ENCODE peak calls at places on chromosomes 6 and 20, in five cellular contexts. F is endothelial cell of umbilical vein, O is stomach, R is H1, Y is HCT116. I is an unnamed sample. For H3K9me3, the result is how much of the 10 kb centered on the place peaks cover.

GRCh38 chr6:86192123-86192522 is 549.4 kb upstream of the SYNCRIP start:
- DNase-seq in F (peak), R (no peak), O (no peak), Y (peak), I (no peak)

GRCh38 chr6:117906454-117906904 is 585 bp upstream of the SLC35F1 start:
- DNase-seq in Y (no peak), R (no peak), O (no peak), F (no peak), I (no peak)

GRCh38 chr20:62501801-62502495 is 26.2 kb upstream of the GATA5 start:
- DNase-seq in O (no peak), Y (no peak), F (peak), R (no peak), I (no peak)

GRCh38 chr6:150932976-150933375 is 67.5 kb downstream of the MTHFD1L start:
- DNase-seq in Y (no peak), O (no peak), F (no peak), R (no peak), I (no peak)

GRCh38 chr6:135183532-135184440 is 2.7 kb downstream of the MYB start:
- DNase-seq in R (peak), O (peak), Y (peak), F (peak), I (no peak)

GRCh38 chr6:41846666-41847237 is 48.4 kb downstream of the USP49 start:
- DNase-seq in O (peak), R (peak), Y (peak), F (peak), I (peak)

GRCh38 chr6:47163536-47163935 is 121.4 kb upstream of the ADGRF1 start:
- DNase-seq in F (no peak), R (no peak), Y (no peak), O (no peak), I (no peak)

GRCh38 chr6:7087491-7087979 is 20.2 kb upstream of the RREB1 start:
- DNase-seq in Y (no peak), R (no peak), F (no peak), O (no peak), I (no peak)

GRCh38 chr6:26195376-26195923 is 108.2 kb downstream of the HFE start:
- DNase-seq in F (peak), Y (peak), O (peak), R (peak), I (peak)

GRCh38 chr20:22490287-22491187 is 93.8 kb downstream of the FOXA2 start:
- DNase-seq in O (peak), Y (no peak), R (peak), F (no peak), I (peak)

DNA sequence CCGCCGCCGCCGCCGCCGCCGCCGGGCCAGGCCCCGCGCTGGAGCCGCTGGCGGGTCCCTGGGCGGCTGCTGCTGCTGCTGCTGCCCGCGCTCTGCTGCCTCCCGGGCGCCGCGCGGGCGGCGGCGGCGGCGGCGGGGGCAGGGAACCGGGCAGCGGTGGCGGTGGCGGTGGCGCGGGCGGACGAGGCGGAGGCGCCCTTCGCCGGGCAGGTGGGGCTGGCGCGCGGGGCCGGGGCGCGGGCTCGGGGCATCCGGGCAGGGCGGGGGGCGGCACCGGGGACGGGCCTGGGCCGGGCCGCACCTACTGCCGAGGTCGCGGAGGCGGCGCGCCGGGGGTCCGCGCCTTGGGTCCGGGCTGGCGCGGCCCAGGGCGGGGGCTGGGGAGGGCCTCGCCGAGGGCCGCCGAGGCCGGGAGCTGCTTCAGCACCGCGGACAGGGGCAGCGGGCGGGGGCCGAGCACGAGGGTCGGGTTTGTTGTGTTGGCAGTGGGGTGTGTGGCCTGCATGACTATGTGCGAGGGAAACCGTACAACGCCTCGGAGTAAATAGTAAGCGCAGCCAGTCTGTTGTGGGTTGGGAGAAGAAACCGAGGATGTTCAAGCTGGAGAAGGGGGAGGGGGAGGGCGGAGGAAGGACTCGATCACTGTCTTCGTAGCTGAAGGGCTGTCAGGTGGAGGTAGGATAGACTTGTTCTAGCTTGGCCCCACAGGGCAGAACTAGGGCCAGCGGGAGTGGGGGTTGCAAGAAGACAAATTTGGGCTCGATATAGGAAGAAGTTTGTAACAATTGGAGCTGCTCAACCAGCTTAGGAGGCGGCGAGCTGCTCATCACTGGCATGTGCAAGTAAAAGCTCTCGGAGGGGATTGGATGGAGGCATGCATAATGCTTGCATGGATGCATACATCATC is 538 bp downstream of the MMP24 start:
- DNase-seq in R (peak), O (peak), Y (no peak), F (peak), I (no peak)
- TF ChIP-seq POLR2AphosphoS5 in R (no peak), O (no peak), Y (no peak), F (no peak), I (no peak)

GRCh38 chr20:17931513-17931912 is 37.1 kb downstream of the SNX5 start:
- DNase-seq in O (no peak), F (no peak), R (no peak), Y (no peak), I (no peak)

GRCh38 chr20:17935761-17936160 is 32.8 kb downstream of the SNX5 start:
- DNase-seq in Y (no peak), R (no peak), F (no peak), O (no peak), I (no peak)

GRCh38 chr20:17934141-17934862 is 34.3 kb downstream of the SNX5 start:
- DNase-seq in F (no peak), O (no peak), R (no peak), Y (no peak), I (no peak)

GRCh38 chr20:17935186-17935585 is 33.4 kb downstream of the SNX5 start:
- DNase-seq in O (no peak), R (no peak), F (no peak), Y (no peak), I (no peak)

GRCh38 chr20:17933711-17934110 is 34.9 kb downstream of the SNX5 start:
- DNase-seq in F (no peak), O (no peak), Y (no peak), R (no peak), I (no peak)
- H3K9me3 ChIP-seq in F (under half), O (under half), Y (under half), R (under half), I (under half)

GRCh38 chr20:7091655-7092054 is 324.2 kb downstream of the BMP2 start:
- DNase-seq in F (no peak), O (no peak), R (no peak), Y (no peak), I (no peak)

GRCh38 chr20:7090753-7091310 is 323.3 kb downstream of the BMP2 start:
- DNase-seq in O (no peak), R (no peak), F (no peak), Y (no peak), I (no peak)

GRCh38 chr20:7090001-7090400 is 322.5 kb downstream of the BMP2 start:
- DNase-seq in Y (no peak), R (no peak), F (no peak), O (no peak), I (no peak)

GRCh38 chr20:7094438-7094997 is 327.0 kb downstream of the BMP2 start:
- DNase-seq in O (no peak), R (peak), Y (peak), F (peak), I (no peak)
- TF ChIP-seq CTCF in O (no peak), R (peak), Y (peak), F (peak), I (peak)

DNA sequence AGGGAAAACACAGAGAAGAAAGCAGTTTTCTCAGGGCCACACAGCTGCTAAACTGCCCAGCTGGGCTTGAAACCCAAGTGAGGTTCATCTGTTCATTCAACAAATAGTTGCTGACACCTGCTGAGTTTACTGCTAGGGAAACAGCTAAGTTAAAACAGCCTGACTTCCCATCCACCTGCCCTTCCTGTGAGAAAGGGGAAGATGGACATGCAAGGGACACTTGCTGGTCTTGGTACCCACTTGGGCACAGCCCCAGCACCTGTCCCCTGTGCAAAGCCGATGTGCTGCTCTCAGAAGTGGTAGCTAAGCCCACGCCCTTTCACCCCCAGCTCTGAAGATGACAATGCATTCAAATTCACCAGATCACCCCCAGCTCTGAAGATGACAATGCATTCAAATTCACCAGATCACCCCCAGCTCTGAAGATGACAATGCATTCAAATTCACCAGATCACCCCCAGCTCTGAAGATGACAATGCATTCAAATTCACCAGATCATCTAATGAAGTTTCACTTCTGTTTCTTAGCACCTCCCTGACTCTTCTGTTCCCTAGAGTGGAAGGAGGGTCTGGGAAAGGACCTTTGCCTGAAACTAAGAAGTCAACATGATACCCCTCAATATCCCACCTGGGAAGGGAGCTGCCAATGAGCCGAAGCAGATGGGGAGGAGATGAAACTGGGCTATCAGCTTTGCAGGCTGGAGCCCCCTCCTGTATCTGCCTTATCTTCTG is 46.0 kb upstream of the TOP1 start:
- DNase-seq in F (no peak), R (peak), O (no peak), Y (no peak), I (peak)
- TF ChIP-seq POLR2AphosphoS5 in F (no peak), R (no peak), O (no peak), Y (no peak), I (no peak)

GRCh38 chr6:168675375-168675774 is 234.4 kb downstream of the SMOC2 start:
- DNase-seq in O (no peak), F (no peak), R (no peak), Y (no peak), I (no peak)
- H3K9me3 ChIP-seq in O (under half), F (under half), R (under half), Y (under half), I (under half)